ENCODE peak calls at places on chromosomes 13 and 19, in seven cellular contexts. U is IMR-90, B is H9, O is H1, C is mesendoderm, I is mesenchymal stem cell, J is trophoblast cell. D is an unnamed sample.

GRCh38 chr13:72970301-72970880 is 88.4 kb upstream of the KLF5 start:
- DNase-seq in O (no peak), U (no peak), J (peak; percentile 26), I (no peak), C (no peak), B (no peak), D (no peak)

GRCh38 chr19:13544423-13544822 is 38.1 kb upstream of the CACNA1A start:
- DNase-seq in I (no peak), C (no peak), J (no peak), B (no peak), U (no peak), O (no peak), D (no peak)

GRCh38 chr13:22114630-22115311 is 443.9 kb downstream of the FGF9 start:
- DNase-seq in I (peak; percentile 44), J (peak; percentile 48), U (peak; percentile 78), O (no peak), B (no peak), C (no peak), D (no peak)

GRCh38 chr13:33213024-33213795 is 72.3 kb downstream of the STARD13 start:
- DNase-seq in J (no peak), O (no peak), U (no peak), B (no peak), I (no peak), C (peak; percentile 45), D (no peak)

GRCh38 chr19:40251991-40252390 is 25.5 kb upstream of the CCNP start:
- DNase-seq in J (no peak), B (no peak), I (no peak), U (no peak), C (no peak), O (no peak), D (no peak)

GRCh38 chr19:6499052-6499790 is 2.9 kb downstream of the TUBB4A start:
- DNase-seq in J (no peak), U (no peak), B (no peak), O (no peak), C (no peak), I (no peak), D (no peak)

GRCh38 chr13:25051065-25051464 is 44.9 kb upstream of the PABPC3 start:
- DNase-seq in O (no peak), B (no peak), U (no peak), I (no peak), J (no peak), C (no peak), D (no peak)

GRCh38 chr13:75016225-75016624 is 465.7 kb downstream of the TBC1D4 start:
- DNase-seq in J (no peak), U (no peak), B (no peak), O (no peak), C (no peak), I (no peak), D (no peak)

GRCh38 chr13:76538004-76538403 is 348.2 kb downstream of the KCTD12 start:
- DNase-seq in C (peak; percentile 37), O (no peak), B (no peak), U (no peak), I (no peak), J (no peak), D (no peak)

GRCh38 chr13:109989155-109989554 is 202.8 kb upstream of the IRS2 start:
- DNase-seq in I (peak; percentile 42), U (peak; percentile 82), B (no peak), C (no peak), O (no peak), J (no peak), D (no peak)

GRCh38 chr19:49689133-49690072 is at the start of gene ADM5:
- DNase-seq in I (no peak), C (peak; percentile 66), J (peak; percentile 38), U (no peak), O (peak; percentile 87), B (peak; percentile 82), D (no peak)

GRCh38 chr13:24251525-24251924 is 57.9 kb upstream of the C1QTNF9 start:
- DNase-seq in I (no peak), O (no peak), J (no peak), C (no peak), B (no peak), U (no peak), D (no peak)

GRCh38 chr13:48640767-48641166 is 13.0 kb upstream of the CYSLTR2 start:
- DNase-seq in B (no peak), C (no peak), O (no peak), J (no peak), I (no peak), U (no peak), D (no peak)

DNA sequence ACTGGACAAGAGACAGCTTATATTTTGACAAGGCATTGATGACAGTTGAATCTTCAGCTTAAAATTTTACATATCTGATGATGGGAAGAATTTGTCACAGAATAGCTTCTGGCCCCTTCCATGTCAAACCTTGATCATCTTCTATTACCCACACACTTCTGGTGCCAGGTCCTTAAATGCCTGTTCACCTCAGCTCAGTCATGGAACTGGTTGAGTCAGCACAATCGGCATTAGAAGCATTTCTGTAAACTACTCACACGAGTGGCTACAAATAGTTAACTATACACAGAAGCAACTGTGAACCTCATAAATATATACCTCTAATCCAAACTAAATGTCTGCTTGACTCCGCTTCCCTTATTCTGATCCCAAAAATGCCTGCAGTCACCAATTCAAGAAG is 161.2 kb downstream of the FOXO1 start:
- DNase-seq in I (no peak), J (no peak), U (no peak), O (no peak), C (no peak), B (no peak), D (no peak)
- H2BK120ac ChIP-seq in I (no peak overlapping the region), J (no peak overlapping the region), U (no peak overlapping the region), O (no peak overlapping the region), C (no peak overlapping the region), B (no peak overlapping the region), D (no peak overlapping the region)

GRCh38 chr19:1153891-1154730 is 20.0 kb downstream of the SBNO2 start:
- DNase-seq in U (no peak), I (no peak), O (no peak), B (no peak), C (no peak), J (no peak), D (no peak)
- H2BK120ac ChIP-seq in U (peak overlapping the region; percentile 86), I (peak overlapping the region; percentile 96), O (no peak overlapping the region), B (no peak overlapping the region), C (no peak overlapping the region), J (no peak overlapping the region), D (no peak overlapping the region)

GRCh38 chr19:7970716-7971448 is 27.4 kb upstream of the TIMM44 start:
- DNase-seq in U (peak; percentile 28), C (peak; percentile 83), I (peak; percentile 60), O (peak; percentile 85), B (peak; percentile 84), J (peak; percentile 69), D (peak; percentile 63)
- H2BK120ac ChIP-seq in U (no peak overlapping the region), C (no peak overlapping the region), I (no peak overlapping the region), O (no peak overlapping the region), B (no peak overlapping the region), J (no peak overlapping the region), D (no peak overlapping the region)

GRCh38 chr13:58318495-58319167 is 687.1 kb downstream of the PCDH17 start:
- DNase-seq in B (no peak), U (no peak), I (no peak), C (no peak), J (no peak), O (no peak), D (no peak)

GRCh38 chr13:58324130-58324529 is 692.6 kb downstream of the PCDH17 start:
- DNase-seq in O (no peak), U (no peak), I (peak; percentile 17), J (peak; percentile 72), C (no peak), B (no peak), D (no peak)
- H2BK120ac ChIP-seq in O (no peak overlapping the region), U (no peak overlapping the region), I (no peak overlapping the region), J (no peak overlapping the region), C (no peak overlapping the region), B (no peak overlapping the region), D (no peak overlapping the region)

D was measured in neuronal stem cell.